ENCODE peak calls at places on chromosomes 2 and 18, in seven cellular contexts. V is T-helper 2 cell; S is NCI-H2107; M is activated CD4-positive, alpha-beta T cell treated with anti-CD3 and anti-CD28 coated beads, Interleukin-2, amount 50 U/mL, for 24 hours; B is right cardiac atrium; N is hippocampal formation; H is right lobe of liver. P is an unnamed sample.
A peak's percentile ranks its signal among the peaks of the same experiment; 100 is the strongest.

GRCh38 chr2:43402452-43402937 is 176.1 kb upstream of the ZFP36L2 start:
- DNase-seq in B (no peak), M (no peak), V (no peak), S (no peak), N (no peak), H (no peak), P (no peak)

GRCh38 chr2:56230171-56230570 is 46.4 kb downstream of the CCDC85A start:
- DNase-seq in V (no peak), S (no peak), H (no peak), B (no peak), N (no peak), M (no peak), P (no peak)

GRCh38 chr2:224211821-224212220 is 172.7 kb upstream of the SERPINE2 start:
- DNase-seq in V (no peak), S (no peak), N (no peak), H (no peak), M (no peak), B (no peak), P (no peak)

GRCh38 chr2:170843656-170844055 is 27.0 kb downstream of the GAD1 start:
- DNase-seq in S (no peak), B (no peak), N (no peak), V (no peak), M (no peak), H (no peak), P (no peak)

GRCh38 chr2:5926896-5927512 is 234.8 kb downstream of the SOX11 start:
- DNase-seq in N (no peak), B (no peak), V (no peak), S (no peak), H (no peak), M (no peak), P (no peak)

GRCh38 chr18:12028674-12029073 is 47.4 kb downstream of the IMPA2 start:
- DNase-seq in S (no peak), N (no peak), H (peak; percentile 17), M (no peak), B (peak; percentile 60), V (no peak), P (no peak)

GRCh38 chr2:224948859-224949258 is 93.4 kb downstream of the DOCK10 start:
- DNase-seq in N (no peak), H (no peak), M (no peak), V (no peak), B (no peak), S (no peak), P (peak; percentile 24)

GRCh38 chr2:237412646-237413292 is 1.2 kb downstream of the COL6A3 start:
- DNase-seq in H (no peak), M (no peak), S (no peak), V (no peak), B (peak; percentile 72), N (no peak), P (no peak)

GRCh38 chr2:128727914-128728313 is 409.2 kb upstream of the HS6ST1 start:
- DNase-seq in V (no peak), N (no peak), M (no peak), B (no peak), S (no peak), H (no peak), P (no peak)

GRCh38 chr2:101759162-101759561 is 61.7 kb downstream of the MAP4K4 start:
- DNase-seq in S (no peak), H (no peak), B (peak; percentile 48), M (no peak), V (no peak), N (no peak), P (no peak)

GRCh38 chr2:48589170-48589767 is 28.4 kb upstream of the GTF2A1L start:
- DNase-seq in B (no peak), S (no peak), V (no peak), M (no peak), H (no peak), N (peak; percentile 51), P (peak; percentile 49)

GRCh38 chr2:207635468-207636200 is 10.4 kb upstream of the METTL21A start:
- DNase-seq in V (no peak), S (no peak), B (no peak), M (no peak), H (no peak), N (no peak), P (no peak)

GRCh38 chr2:36750101-36750500 is 53.6 kb downstream of the VIT start:
- DNase-seq in S (no peak), M (no peak), V (no peak), N (no peak), B (no peak), H (no peak), P (no peak)

GRCh38 chr2:40451926-40452605 is at the start of gene SLC8A1:
- DNase-seq in V (no peak), S (no peak), H (no peak), M (no peak), B (peak; percentile 79), N (no peak), P (peak; percentile 58)

GRCh38 chr2:241629762-241630435 is 7.1 kb downstream of the THAP4 start:
- DNase-seq in M (no peak), H (no peak), B (no peak), V (no peak), N (no peak), S (no peak), P (no peak)

GRCh38 chr2:200635251-200635650 is 49.4 kb downstream of the AOX1 start:
- DNase-seq in S (no peak), H (no peak), M (no peak), V (no peak), N (no peak), B (no peak), P (no peak)

GRCh38 chr2:172339431-172340010 is 87.9 kb upstream of the ITGA6 start:
- DNase-seq in N (no peak), M (no peak), B (no peak), H (peak; percentile 56), V (no peak), S (no peak), P (no peak)

GRCh38 chr2:235850289-235850688 is 317.9 kb downstream of the GBX2 start:
- DNase-seq in N (no peak), V (no peak), S (no peak), H (no peak), M (no peak), B (no peak), P (no peak)

GRCh38 chr18:35590935-35591334 is 9.4 kb downstream of the GALNT1 start:
- DNase-seq in H (no peak), V (no peak), N (no peak), B (no peak), M (no peak), S (no peak), P (no peak)

GRCh38 chr2:6685447-6685846 is 180.3 kb downstream of the CMPK2 start:
- DNase-seq in S (no peak), H (no peak), M (no peak), B (no peak), V (no peak), N (no peak), P (no peak)

GRCh38 chr18:23595610-23596009 is 9.3 kb upstream of the NPC1 start:
- DNase-seq in H (no peak), B (no peak), N (no peak), S (no peak), V (no peak), M (no peak), P (no peak)

GRCh38 chr2:210655229-210655628 is 98.8 kb downstream of the CPS1 start:
- DNase-seq in V (no peak), S (no peak), H (no peak), B (no peak), M (no peak), N (no peak), P (no peak)

GRCh38 chr18:26425148-26425531 is 123.2 kb downstream of the KCTD1 start:
- DNase-seq in B (no peak), V (no peak), M (no peak), H (peak; percentile 12), S (no peak), N (no peak), P (no peak)

GRCh38 chr2:232522014-232522854 is 2.0 kb downstream of the PRSS56 start:
- DNase-seq in B (peak; percentile 83), M (peak; percentile 38), V (peak; percentile 56), H (peak; percentile 63), S (no peak), N (peak; percentile 7), P (peak; percentile 89)

GRCh38 chr2:204628926-204629661 is 83.8 kb downstream of the PARD3B start:
- DNase-seq in H (no peak), M (no peak), N (no peak), V (no peak), S (no peak), B (no peak), P (no peak)

GRCh38 chr2:179893616-179894015 is 32.2 kb upstream of the ZNF385B start:
- DNase-seq in H (no peak), N (no peak), B (no peak), M (no peak), V (no peak), S (no peak), P (no peak)

GRCh38 chr18:49447810-49448745 is 12.4 kb downstream of the DYM start:
- DNase-seq in V (peak; percentile 18), S (no peak), H (no peak), B (no peak), M (peak; percentile 51), N (no peak), P (no peak)

GRCh38 chr2:230296917-230297316 is 30.1 kb upstream of the SP140L start:
- DNase-seq in N (no peak), B (no peak), H (no peak), V (no peak), M (no peak), S (no peak), P (no peak)

GRCh38 chr2:232963913-232964312 is 49.1 kb downstream of the NGEF start:
- DNase-seq in B (no peak), S (no peak), N (no peak), V (no peak), H (no peak), M (no peak), P (no peak)

GRCh38 chr2:65630643-65631042 is 198.2 kb upstream of the SPRED2 start:
- DNase-seq in V (no peak), S (no peak), H (no peak), M (no peak), B (no peak), N (no peak), P (no peak)

GRCh38 chr18:48774941-48775340 is 175.8 kb downstream of the SMAD7 start:
- DNase-seq in N (no peak), B (no peak), S (no peak), M (no peak), V (no peak), H (no peak), P (no peak)

GRCh38 chr2:20049631-20050030 is 1.8 kb downstream of the LAPTM4A start:
- DNase-seq in B (no peak), M (no peak), H (no peak), S (no peak), V (no peak), N (no peak), P (no peak)

GRCh38 chr2:218711550-218711929 is 905 bp downstream of the TTLL4 start:
- DNase-seq in H (no peak), V (no peak), B (no peak), M (no peak), N (no peak), S (no peak), P (no peak)

GRCh38 chr2:168992591-168993349 is 38.4 kb downstream of the ABCB11 start:
- DNase-seq in B (no peak), V (no peak), S (no peak), N (no peak), M (no peak), H (no peak), P (no peak)